ENCODE peak calls at places on chromosomes 12 and 14, in six cellular contexts. K, E, N, A, I and S are unnamed samples. For H3K27me3, the result is how much of the 10 kb centered on the place peaks cover.

GRCh38 chr12:109878247-109878625 is 2.1 kb downstream of the GLTP start:
- DNase-seq in N (no peak), A (no peak), K (no peak), I (no peak), E (peak), S (no peak)

GRCh38 chr14:67457782-67458181 is 30.7 kb downstream of the TMEM229B start:
- DNase-seq in A (peak), K (peak), E (no peak), N (no peak), I (no peak), S (no peak)

GRCh38 chr14:94066089-94066676 is 14.8 kb downstream of the DDX24 start:
- DNase-seq in N (peak), I (no peak), E (no peak), K (peak), A (peak), S (no peak)

GRCh38 chr12:6996040-6996441 is 22.2 kb downstream of the LPCAT3 start:
- DNase-seq in N (no peak), E (no peak), I (no peak), K (no peak), A (peak), S (no peak)

GRCh38 chr12:7989827-7990491 is 42.6 kb upstream of the FOXJ2 start:
- DNase-seq in E (no peak), K (no peak), I (no peak), A (peak), N (peak), S (peak)

GRCh38 chr12:83759906-83760305 is 1073.2 kb downstream of the TMTC2 start:
- DNase-seq in K (no peak), E (no peak), I (no peak), A (no peak), N (no peak), S (no peak)

GRCh38 chr14:22521449-22522239 is 67.4 kb downstream of the DAD1 start:
- DNase-seq in E (no peak), N (no peak), I (no peak), K (no peak), A (no peak), S (no peak)

GRCh38 chr12:67161322-67161918 is 107.7 kb upstream of the CAND1 start:
- DNase-seq in E (no peak), I (no peak), A (peak), K (no peak), N (peak), S (no peak)

GRCh38 chr12:107415066-107415465 is 270.5 kb upstream of the PWP1 start:
- DNase-seq in E (no peak), N (no peak), K (no peak), I (no peak), A (no peak), S (no peak)

GRCh38 chr12:31586703-31587102 is 4.2 kb downstream of the DENND5B start:
- DNase-seq in N (no peak), E (no peak), K (no peak), I (no peak), A (no peak), S (no peak)

GRCh38 chr12:109610523-109610922 is 36.9 kb downstream of the MVK start:
- DNase-seq in N (no peak), I (no peak), A (no peak), E (no peak), K (no peak), S (no peak)

GRCh38 chr12:115440438-115440837 is 756.5 kb upstream of the TBX3 start:
- DNase-seq in K (peak), A (no peak), E (no peak), I (no peak), N (no peak), S (no peak)

GRCh38 chr14:104756477-104757237 is 3.7 kb downstream of the SIVA1 start:
- DNase-seq in K (peak), N (no peak), E (no peak), I (no peak), A (no peak), S (no peak)

GRCh38 chr12:109714141-109714912 is 702 bp downstream of the FAM222A start:
- DNase-seq in K (peak), E (peak), N (peak), I (peak), A (peak), S (no peak)

GRCh38 chr12:56581418-56582145 is 48.5 kb downstream of the BAZ2A start:
- DNase-seq in I (no peak), K (no peak), A (peak), N (no peak), E (no peak), S (no peak)

GRCh38 chr12:70418101-70418500 is 52.0 kb downstream of the KCNMB4 start:
- DNase-seq in N (no peak), I (no peak), K (no peak), A (peak), E (no peak), S (no peak)

GRCh38 chr14:73633115-73633514 is 11.7 kb upstream of the DNAL1 start:
- DNase-seq in E (no peak), K (no peak), A (no peak), I (no peak), N (no peak), S (no peak)

GRCh38 chr12:32034045-32034444 is 72.6 kb upstream of the BICD1 start:
- DNase-seq in A (peak), I (no peak), K (no peak), N (no peak), E (no peak), S (no peak)

GRCh38 chr14:38238881-38239280 is 17.0 kb downstream of the CLEC14A start:
- DNase-seq in E (no peak), A (no peak), I (no peak), N (no peak), K (no peak), S (no peak)

GRCh38 chr14:106802413-106803364 is 1276.3 kb downstream of the TMEM121 start:
- DNase-seq in K (peak), E (no peak), A (no peak), I (no peak), N (peak), S (no peak)

GRCh38 chr12:80135624-80136023 is 36.3 kb downstream of the OTOGL start:
- DNase-seq in K (no peak), I (no peak), E (no peak), N (no peak), A (no peak), S (no peak)

GRCh38 chr14:33932526-33933292 is 18.2 kb downstream of the EGLN3 start:
- DNase-seq in I (no peak), A (no peak), K (no peak), N (no peak), E (no peak), S (no peak)

GRCh38 chr14:105899071-105899641 is 372.8 kb downstream of the TMEM121 start:
- DNase-seq in I (no peak), E (no peak), A (no peak), N (no peak), K (peak), S (no peak)

GRCh38 chr12:7241404-7242005 is 52.0 kb downstream of the PEX5 start:
- DNase-seq in N (no peak), A (no peak), K (no peak), E (no peak), I (no peak), S (no peak)

GRCh38 chr12:100940503-100940902 is 145.9 kb downstream of the ANO4 start:
- DNase-seq in N (no peak), E (no peak), I (no peak), A (no peak), K (no peak), S (no peak)

GRCh38 chr12:6788972-6789905 is at the start of gene CD4:
- DNase-seq in I (no peak), A (no peak), E (no peak), K (no peak), N (peak), S (no peak)

GRCh38 chr14:50773632-50774541 is 57.1 kb downstream of the NIN start:
- DNase-seq in N (peak), K (peak), E (peak), I (no peak), A (peak), S (no peak)

GRCh38 chr12:127383281-127383680 is 883.7 kb upstream of the TMEM132C start:
- DNase-seq in K (no peak), E (no peak), I (no peak), A (no peak), N (no peak), S (no peak)

GRCh38 chr14:85529803-85530574 is at the start of gene FLRT2:
- DNase-seq in K (peak), E (peak), I (peak), A (peak), N (no peak), S (no peak)

GRCh38 chr12:6953417-6954315 is 2.5 kb downstream of the PTPN6 start:
- DNase-seq in I (peak), A (no peak), E (no peak), K (peak), N (peak), S (no peak)

GRCh38 chr14:69048456-69048855 is 69.4 kb upstream of the ACTN1 start:
- DNase-seq in N (peak), I (no peak), K (peak), E (no peak), A (no peak), S (no peak)

GRCh38 chr12:117193903-117194302 is 3.6 kb upstream of the FBXO21 start:
- DNase-seq in I (no peak), K (no peak), E (no peak), N (no peak), A (no peak), S (no peak)

GRCh38 chr12:116152268-116152667 is 125.2 kb downstream of the MED13L start:
- DNase-seq in N (no peak), E (no peak), I (no peak), A (no peak), K (no peak), S (no peak)

GRCh38 chr14:22887260-22887989 is 4.4 kb downstream of the REM2 start:
- DNase-seq in K (peak), N (peak), A (peak), E (no peak), I (peak), S (no peak)

GRCh38 chr12:117328556-117329100 is 32.8 kb downstream of the NOS1 start:
- DNase-seq in N (no peak), E (no peak), K (no peak), I (no peak), A (no peak), S (no peak)

GRCh38 chr12:59927041-59927440 is 331.2 kb downstream of the SLC16A7 start:
- DNase-seq in E (no peak), A (no peak), N (no peak), I (no peak), K (no peak), S (no peak)

GRCh38 chr12:77888611-77889010 is 57.9 kb downstream of the NAV3 start:
- DNase-seq in E (no peak), K (no peak), A (no peak), I (no peak), N (no peak), S (no peak)

GRCh38 chr12:126907900-126908764 is 1358.8 kb upstream of the TMEM132C start:
- DNase-seq in I (no peak), K (no peak), N (no peak), E (no peak), A (peak), S (no peak)

GRCh38 chr12:111288771-111289170 is 80.1 kb downstream of the PHETA1 start:
- DNase-seq in E (no peak), I (no peak), N (no peak), K (no peak), A (no peak), S (no peak)

GRCh38 chr14:59395672-59396071 is 69.5 kb downstream of the GPR135 start:
- DNase-seq in N (no peak), E (no peak), I (no peak), K (no peak), A (no peak), S (no peak)

GRCh38 chr14:59391388-59391787 is 73.8 kb downstream of the GPR135 start:
- DNase-seq in K (no peak), E (no peak), I (no peak), A (no peak), N (no peak), S (no peak)

GRCh38 chr14:59398841-59399240 is 66.3 kb downstream of the GPR135 start:
- DNase-seq in N (no peak), A (no peak), E (no peak), I (no peak), K (no peak), S (no peak)

GRCh38 chr14:59389936-59390335 is 75.2 kb downstream of the GPR135 start:
- DNase-seq in N (no peak), I (no peak), E (no peak), A (no peak), K (no peak), S (no peak)

DNA sequence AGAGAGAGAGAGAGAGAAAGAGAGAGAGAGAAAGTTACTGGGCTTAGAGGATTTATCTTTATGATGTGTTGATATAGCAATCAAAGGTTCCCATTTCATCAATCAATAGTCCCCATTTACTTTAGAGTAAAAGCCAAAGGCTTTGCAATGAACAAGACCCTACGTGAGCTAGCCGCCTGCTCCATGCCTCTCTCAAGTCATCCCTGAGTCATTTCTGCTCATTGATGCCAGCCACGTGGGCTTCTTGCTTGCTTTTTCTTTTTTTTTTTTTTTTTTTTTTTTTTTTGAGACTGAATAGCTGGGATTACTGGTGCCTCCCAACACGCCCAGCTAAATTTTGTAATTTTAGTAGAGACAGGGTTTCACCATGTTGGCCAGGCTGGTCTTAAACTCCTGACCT is 70.9 kb downstream of the GPR135 start:
- DNase-seq in A (no peak), E (no peak), N (no peak), K (no peak), I (no peak), S (no peak)
- H3K27me3 ChIP-seq in A (under half), E (under half), N (under half), K (under half), I (under half), S (under half)

DNA sequence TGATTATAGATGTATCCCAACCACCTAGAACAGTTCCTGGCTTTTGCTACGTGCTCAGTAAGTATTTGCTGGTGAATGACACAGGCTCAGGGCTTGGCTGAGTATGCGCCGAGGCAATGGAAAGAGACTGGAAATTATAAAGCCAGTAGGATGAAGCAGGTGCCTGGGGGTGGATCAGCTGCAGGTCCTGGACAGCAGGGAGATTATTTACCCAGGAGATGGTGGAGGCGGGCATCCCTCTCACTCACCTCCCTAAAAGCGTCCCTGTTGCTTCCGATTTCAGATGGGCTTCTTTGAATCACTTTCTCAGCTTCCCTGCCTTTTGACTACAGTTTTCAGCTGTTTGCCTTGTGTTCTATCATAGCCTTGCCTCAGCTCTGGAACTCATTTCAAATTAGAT is 6.4 kb downstream of the SLC6A13 start:
- DNase-seq in K (no peak), A (no peak), N (no peak), E (no peak), I (no peak), S (no peak)
- H3K27me3 ChIP-seq in K (under half), A (under half), N (under half), E (under half), I (under half), S (under half)

GRCh38 chr12:48281811-48282210 is 68.9 kb downstream of the ZNF641 start:
- DNase-seq in I (no peak), N (no peak), K (no peak), A (no peak), E (no peak), S (no peak)
- H3K27me3 ChIP-seq in I (under half), N (under half), K (under half), A (under half), E (under half), S (under half)

GRCh38 chr12:132229926-132230325 is 85.7 kb downstream of the NOC4L start:
- DNase-seq in A (no peak), I (peak), N (no peak), E (no peak), K (no peak), S (no peak)

GRCh38 chr12:132230381-132230780 is 86.1 kb downstream of the NOC4L start:
- DNase-seq in A (no peak), E (no peak), N (no peak), K (no peak), I (peak), S (no peak)

GRCh38 chr12:132227782-132228417 is 83.6 kb downstream of the NOC4L start:
- DNase-seq in A (no peak), N (no peak), E (no peak), I (peak), K (no peak), S (no peak)

GRCh38 chr12:132228535-132229422 is 84.5 kb downstream of the NOC4L start:
- DNase-seq in K (no peak), A (no peak), E (no peak), N (no peak), I (peak), S (no peak)

GRCh38 chr12:132229423-132229760 is 85.1 kb downstream of the NOC4L start:
- DNase-seq in K (no peak), N (no peak), I (peak), A (no peak), E (no peak), S (no peak)
- H3K27me3 ChIP-seq in K (under half), N (under half), I (half or more), A (under half), E (under half), S (under half)

DNA sequence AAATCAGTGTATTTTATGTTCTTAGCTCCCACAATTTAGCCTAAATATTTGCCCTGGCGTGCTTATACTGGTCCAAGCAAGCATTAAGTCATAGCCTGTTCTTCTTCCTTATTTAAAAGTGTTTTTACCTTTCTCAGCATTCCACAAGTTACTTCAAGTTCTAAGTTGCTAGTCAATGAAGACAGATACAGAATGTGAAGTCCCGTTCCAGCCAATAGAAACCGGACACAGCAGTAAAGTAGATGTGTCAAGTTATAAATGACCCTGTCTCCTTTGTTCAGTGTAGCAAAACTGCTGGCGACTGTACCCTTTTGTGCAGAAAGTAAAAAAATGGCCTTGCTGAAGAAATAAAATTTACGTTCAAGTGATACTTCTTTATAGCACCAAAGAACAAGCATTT is 3.9 kb downstream of the SNAPC1 start:
- DNase-seq in K (no peak), A (no peak), N (no peak), E (no peak), I (no peak), S (no peak)
- H3K27me3 ChIP-seq in K (under half), A (under half), N (under half), E (under half), I (under half), S (under half)